ENCODE peak calls at places on chromosomes 11 and 22, in eight cellular contexts. One of them, this sample, is unnamed.

GRCh38 chr11:124935548-124936514 is at the start of gene HEPACAM:
- DNase-seq in adipocyte: no peak
- DNase-seq in suprapubic skin: no peak
- DNase-seq in cardiac fibroblast: no peak
- DNase-seq in lower lobe of right lung: no peak
- DNase-seq in HAP-1: no peak
- DNase-seq in IMR-90: no peak
- DNase-seq in PC-9: no peak
- DNase-seq in this sample: no peak

GRCh38 chr22:38460367-38460952 is 5.5 kb upstream of the KCNJ4 start:
- DNase-seq in cardiac fibroblast: no peak
- DNase-seq in IMR-90: no peak
- DNase-seq in HAP-1: no peak
- DNase-seq in lower lobe of right lung: no peak
- DNase-seq in suprapubic skin: no peak
- DNase-seq in adipocyte: no peak
- DNase-seq in PC-9: no peak
- DNase-seq in this sample: no peak

GRCh38 chr11:63532150-63532549 is 4.5 kb upstream of the PLAAT4 start:
- DNase-seq in cardiac fibroblast: no peak
- DNase-seq in HAP-1: peak
- DNase-seq in suprapubic skin: no peak
- DNase-seq in IMR-90: no peak
- DNase-seq in PC-9: no peak
- DNase-seq in lower lobe of right lung: no peak
- DNase-seq in adipocyte: no peak
- DNase-seq in this sample: no peak

GRCh38 chr11:17208257-17208999 is 642 bp upstream of the PIK3C2A start:
- DNase-seq in cardiac fibroblast: peak
- DNase-seq in adipocyte: peak
- DNase-seq in IMR-90: peak
- DNase-seq in PC-9: peak
- DNase-seq in lower lobe of right lung: no peak
- DNase-seq in HAP-1: peak
- DNase-seq in suprapubic skin: no peak
- DNase-seq in this sample: peak

GRCh38 chr11:117738246-117738957 is 58.6 kb downstream of the DSCAML1 start:
- DNase-seq in IMR-90: peak
- DNase-seq in cardiac fibroblast: no peak
- DNase-seq in adipocyte: no peak
- DNase-seq in PC-9: no peak
- DNase-seq in lower lobe of right lung: no peak
- DNase-seq in HAP-1: no peak
- DNase-seq in suprapubic skin: no peak
- DNase-seq in this sample: no peak

GRCh38 chr22:22061085-22062077 is 78.8 kb upstream of the TOP3B start:
- DNase-seq in IMR-90: peak
- DNase-seq in adipocyte: peak
- DNase-seq in PC-9: no peak
- DNase-seq in HAP-1: peak
- DNase-seq in lower lobe of right lung: no peak
- DNase-seq in cardiac fibroblast: peak
- DNase-seq in suprapubic skin: no peak
- DNase-seq in this sample: peak

GRCh38 chr22:30253205-30253852 is 6.8 kb upstream of the LIF start:
- DNase-seq in HAP-1: no peak
- DNase-seq in cardiac fibroblast: peak
- DNase-seq in adipocyte: no peak
- DNase-seq in PC-9: peak
- DNase-seq in suprapubic skin: peak
- DNase-seq in IMR-90: peak
- DNase-seq in lower lobe of right lung: no peak
- DNase-seq in this sample: no peak

GRCh38 chr11:5605849-5606248 is 9.4 kb downstream of the TRIM6 start:
- DNase-seq in PC-9: peak
- DNase-seq in IMR-90: peak
- DNase-seq in suprapubic skin: no peak
- DNase-seq in cardiac fibroblast: peak
- DNase-seq in adipocyte: peak
- DNase-seq in lower lobe of right lung: no peak
- DNase-seq in HAP-1: no peak
- DNase-seq in this sample: no peak

GRCh38 chr22:46074771-46075551 is 75.4 kb upstream of the PPARA start:
- DNase-seq in IMR-90: no peak
- DNase-seq in adipocyte: no peak
- DNase-seq in PC-9: no peak
- DNase-seq in lower lobe of right lung: peak
- DNase-seq in suprapubic skin: peak
- DNase-seq in HAP-1: peak
- DNase-seq in cardiac fibroblast: peak
- DNase-seq in this sample: no peak

GRCh38 chr22:46072030-46072881 is 78.1 kb upstream of the PPARA start:
- DNase-seq in lower lobe of right lung: peak
- DNase-seq in adipocyte: peak
- DNase-seq in suprapubic skin: peak
- DNase-seq in HAP-1: peak
- DNase-seq in cardiac fibroblast: peak
- DNase-seq in PC-9: peak
- DNase-seq in IMR-90: peak
- DNase-seq in this sample: no peak

GRCh38 chr22:46075764-46076531 is 74.4 kb upstream of the PPARA start:
- DNase-seq in adipocyte: no peak
- DNase-seq in PC-9: no peak
- DNase-seq in IMR-90: no peak
- DNase-seq in suprapubic skin: peak
- DNase-seq in cardiac fibroblast: peak
- DNase-seq in lower lobe of right lung: peak
- DNase-seq in HAP-1: no peak
- DNase-seq in this sample: no peak

GRCh38 chr22:46072981-46073682 is 77.2 kb upstream of the PPARA start:
- DNase-seq in PC-9: no peak
- DNase-seq in IMR-90: no peak
- DNase-seq in adipocyte: peak
- DNase-seq in cardiac fibroblast: peak
- DNase-seq in suprapubic skin: no peak
- DNase-seq in HAP-1: no peak
- DNase-seq in lower lobe of right lung: peak
- DNase-seq in this sample: no peak

DNA sequence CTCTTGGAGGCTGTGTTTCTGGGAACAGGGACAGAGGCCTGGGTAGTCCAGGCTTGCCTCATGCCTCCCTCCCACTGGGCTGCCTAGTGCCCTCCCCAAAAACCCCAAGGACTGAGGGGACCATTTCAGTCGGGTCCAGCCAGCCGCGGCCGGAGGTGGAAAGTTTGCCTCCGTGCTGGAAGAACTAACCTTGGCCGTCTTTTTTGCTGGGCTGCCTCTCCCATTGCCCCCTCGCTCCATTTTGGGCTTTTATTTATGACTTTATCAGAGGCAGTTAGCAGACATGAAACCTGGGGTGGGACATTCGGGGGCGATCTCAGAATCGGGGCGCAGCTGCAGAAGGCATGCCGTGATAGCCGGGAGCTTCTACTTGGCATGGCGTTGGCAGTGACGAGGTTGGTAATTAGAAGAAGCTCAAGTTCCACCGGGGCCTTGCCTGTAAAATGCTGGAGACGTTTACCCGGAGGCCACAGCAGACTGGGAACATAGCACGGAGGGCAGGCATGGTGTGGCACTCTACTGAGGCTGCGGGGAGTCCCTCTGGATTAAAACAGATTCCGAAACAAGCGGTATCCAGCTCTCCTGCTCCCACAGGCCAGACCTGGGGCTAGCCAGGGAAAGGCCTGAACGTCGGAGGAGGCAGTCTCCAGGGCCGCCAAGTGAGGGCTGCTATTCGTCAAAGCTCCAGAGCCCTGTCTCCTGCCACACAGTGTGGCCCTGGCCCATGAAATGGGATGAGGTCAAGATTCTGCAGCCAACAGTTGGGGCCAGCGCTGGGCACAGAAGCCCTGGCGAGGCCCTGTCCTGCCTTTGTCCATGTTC is 76.4 kb upstream of the PPARA start:
- DNase-seq in PC-9: peak
- DNase-seq in cardiac fibroblast: peak
- DNase-seq in IMR-90: peak
- DNase-seq in suprapubic skin: peak
- DNase-seq in adipocyte: peak
- DNase-seq in HAP-1: no peak
- DNase-seq in lower lobe of right lung: peak
- DNase-seq in this sample: no peak
- H3K4me3 ChIP-seq in PC-9: peak
- H3K4me3 ChIP-seq in cardiac fibroblast: peak
- H3K4me3 ChIP-seq in IMR-90: peak
- H3K4me3 ChIP-seq in suprapubic skin: peak
- H3K4me3 ChIP-seq in adipocyte: peak
- H3K4me3 ChIP-seq in HAP-1: peak
- H3K4me3 ChIP-seq in lower lobe of right lung: peak
- H3K4me3 ChIP-seq in this sample: peak

GRCh38 chr11:67468835-67469811 is at the start of gene TMEM134:
- DNase-seq in cardiac fibroblast: peak
- DNase-seq in PC-9: peak
- DNase-seq in adipocyte: peak
- DNase-seq in HAP-1: peak
- DNase-seq in lower lobe of right lung: peak
- DNase-seq in IMR-90: peak
- DNase-seq in suprapubic skin: peak
- DNase-seq in this sample: peak

GRCh38 chr11:67466367-67466766 is 2.7 kb downstream of the TMEM134 start:
- DNase-seq in HAP-1: no peak
- DNase-seq in PC-9: no peak
- DNase-seq in adipocyte: no peak
- DNase-seq in lower lobe of right lung: no peak
- DNase-seq in cardiac fibroblast: no peak
- DNase-seq in suprapubic skin: no peak
- DNase-seq in IMR-90: no peak
- DNase-seq in this sample: no peak

GRCh38 chr11:67468509-67468834 is 579 bp downstream of the TMEM134 start:
- DNase-seq in HAP-1: no peak
- DNase-seq in cardiac fibroblast: no peak
- DNase-seq in lower lobe of right lung: no peak
- DNase-seq in IMR-90: no peak
- DNase-seq in suprapubic skin: no peak
- DNase-seq in adipocyte: no peak
- DNase-seq in PC-9: no peak
- DNase-seq in this sample: no peak

GRCh38 chr11:67468056-67468455 is 995 bp downstream of the TMEM134 start:
- DNase-seq in adipocyte: peak
- DNase-seq in PC-9: peak
- DNase-seq in HAP-1: no peak
- DNase-seq in IMR-90: no peak
- DNase-seq in cardiac fibroblast: no peak
- DNase-seq in suprapubic skin: peak
- DNase-seq in lower lobe of right lung: peak
- DNase-seq in this sample: no peak

DNA sequence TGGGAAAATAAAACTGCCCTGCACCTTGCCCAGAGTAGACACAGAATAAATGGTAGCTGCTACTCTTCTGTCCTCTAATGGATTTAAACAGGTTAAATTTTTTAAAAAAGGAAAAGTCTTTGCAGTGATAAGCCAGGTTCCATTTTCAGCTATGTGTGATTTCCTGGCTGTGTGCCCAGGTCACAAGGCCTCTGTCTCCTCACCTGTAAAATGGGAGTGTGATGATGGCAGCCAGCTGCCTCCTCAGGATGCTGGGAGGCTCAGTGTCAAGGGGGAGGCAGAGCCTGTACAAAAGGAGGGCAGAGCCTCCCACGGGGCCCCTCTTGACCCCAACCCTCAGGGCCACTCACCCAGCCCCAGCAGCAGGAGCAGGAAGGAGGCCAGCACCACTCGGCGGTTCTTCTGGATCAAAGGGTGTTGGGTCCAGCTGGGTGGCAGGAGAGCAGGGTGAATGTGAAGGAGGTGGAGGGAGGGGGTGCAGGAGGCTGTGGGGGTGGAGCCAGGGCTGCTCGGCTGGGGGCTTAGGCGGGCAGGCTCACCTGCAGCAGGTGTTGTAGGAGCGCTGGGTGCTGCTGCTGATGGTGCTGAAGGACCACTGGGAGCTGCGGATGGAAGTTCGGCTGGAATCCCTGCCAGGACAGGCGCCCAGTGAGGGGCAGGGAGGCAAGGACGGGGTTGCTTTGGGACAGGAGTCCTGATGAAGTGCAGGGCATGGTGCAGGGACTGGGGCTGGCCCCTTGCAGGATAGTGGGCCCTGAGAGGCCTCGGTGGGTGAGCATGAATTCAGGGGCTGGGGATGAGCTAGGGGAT is 1.9 kb downstream of the TMEM134 start:
- DNase-seq in lower lobe of right lung: no peak
- DNase-seq in PC-9: no peak
- DNase-seq in cardiac fibroblast: no peak
- DNase-seq in IMR-90: no peak
- DNase-seq in HAP-1: no peak
- DNase-seq in adipocyte: no peak
- DNase-seq in suprapubic skin: no peak
- DNase-seq in this sample: no peak
- H3K4me3 ChIP-seq in lower lobe of right lung: peak
- H3K4me3 ChIP-seq in PC-9: peak
- H3K4me3 ChIP-seq in cardiac fibroblast: no peak
- H3K4me3 ChIP-seq in IMR-90: no peak
- H3K4me3 ChIP-seq in HAP-1: no peak
- H3K4me3 ChIP-seq in adipocyte: no peak
- H3K4me3 ChIP-seq in suprapubic skin: peak
- H3K4me3 ChIP-seq in this sample: no peak

DNA sequence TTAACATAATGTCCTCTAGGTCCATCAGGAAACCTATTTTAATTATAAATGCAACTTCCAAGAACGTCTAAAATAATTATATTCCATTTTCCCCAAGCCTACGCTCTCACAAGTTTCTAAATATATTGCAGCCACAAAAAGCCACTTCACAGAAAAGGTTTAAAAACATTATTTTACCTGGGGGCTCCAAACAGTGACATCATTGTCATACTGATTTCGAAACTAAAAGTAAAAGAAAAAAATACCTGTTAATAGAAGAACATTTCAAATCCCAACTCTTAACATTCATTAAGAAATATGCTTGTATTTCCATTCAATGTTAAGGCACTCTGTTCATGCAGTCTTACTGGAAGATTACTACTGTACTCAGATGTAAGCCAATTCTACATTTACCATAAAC is 1.4 kb downstream of the PSMA1 start:
- DNase-seq in suprapubic skin: no peak
- DNase-seq in adipocyte: no peak
- DNase-seq in IMR-90: no peak
- DNase-seq in HAP-1: no peak
- DNase-seq in lower lobe of right lung: no peak
- DNase-seq in PC-9: no peak
- DNase-seq in cardiac fibroblast: no peak
- DNase-seq in this sample: no peak
- H3K4me3 ChIP-seq in suprapubic skin: peak
- H3K4me3 ChIP-seq in adipocyte: peak
- H3K4me3 ChIP-seq in IMR-90: peak
- H3K4me3 ChIP-seq in HAP-1: peak
- H3K4me3 ChIP-seq in lower lobe of right lung: peak
- H3K4me3 ChIP-seq in PC-9: peak
- H3K4me3 ChIP-seq in cardiac fibroblast: peak
- H3K4me3 ChIP-seq in this sample: peak

DNA sequence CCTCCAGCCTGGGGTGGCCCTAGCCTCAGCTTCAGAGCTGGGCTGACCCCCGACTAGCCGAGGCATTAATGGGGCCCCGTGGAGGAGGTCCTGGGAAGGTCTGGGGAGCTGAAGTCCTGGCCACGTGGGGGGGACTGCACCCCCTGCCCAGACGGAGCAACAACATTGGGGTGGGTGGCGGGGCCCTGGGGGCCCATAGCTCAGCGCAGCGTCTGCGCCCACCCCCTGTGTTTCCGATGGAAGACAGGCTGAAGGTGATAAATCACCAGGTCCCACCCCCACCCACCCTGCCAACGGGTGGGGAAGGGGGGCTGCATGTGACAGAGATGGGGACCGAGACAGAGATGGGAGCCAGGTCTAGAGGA is 8.0 kb downstream of the GP1BB start:
- DNase-seq in suprapubic skin: no peak
- DNase-seq in PC-9: no peak
- DNase-seq in cardiac fibroblast: no peak
- DNase-seq in HAP-1: no peak
- DNase-seq in lower lobe of right lung: no peak
- DNase-seq in IMR-90: no peak
- DNase-seq in adipocyte: no peak
- DNase-seq in this sample: no peak
- H3K4me3 ChIP-seq in suprapubic skin: no peak
- H3K4me3 ChIP-seq in PC-9: no peak
- H3K4me3 ChIP-seq in cardiac fibroblast: no peak
- H3K4me3 ChIP-seq in HAP-1: no peak
- H3K4me3 ChIP-seq in lower lobe of right lung: no peak
- H3K4me3 ChIP-seq in IMR-90: no peak
- H3K4me3 ChIP-seq in adipocyte: no peak
- H3K4me3 ChIP-seq in this sample: peak

This sample was measured in esophagus muscularis mucosa.